ENCODE peak calls at places on chromosomes 3 and 15, in six cellular contexts. B is K562, R is H1, X is GM12878, N is HepG2, T is SK-N-SH. S is an unnamed sample.

GRCh38 chr3:117297541-117297940 is 588.0 kb downstream of the TUSC7 start:
- DNase-seq in B (no peak), R (no peak), X (no peak), N (no peak), T (no peak), S (no peak)

GRCh38 chr15:57972801-57973311 is 92.7 kb downstream of the ALDH1A2 start:
- DNase-seq in B (no peak), R (no peak), X (no peak), N (no peak), T (no peak), S (no peak)

GRCh38 chr3:55202320-55202719 is 274.5 kb upstream of the LRTM1 start:
- DNase-seq in B (no peak), R (no peak), X (no peak), N (no peak), T (no peak), S (no peak)

GRCh38 chr3:11445883-11446282 is 173.7 kb downstream of the ATG7 start:
- DNase-seq in B (no peak), R (no peak), X (no peak), N (no peak), T (no peak), S (no peak)

GRCh38 chr15:68051907-68052306 is 2.2 kb upstream of the PIAS1 start:
- DNase-seq in B (no peak), R (no peak), X (no peak), N (no peak), T (no peak), S (no peak)

GRCh38 chr3:28601291-28601690 is 252.7 kb upstream of the AZI2 start:
- DNase-seq in B (no peak), R (no peak), X (no peak), N (no peak), T (no peak), S (no peak)

GRCh38 chr15:71083349-71083748 is 31.9 kb upstream of the THSD4 start:
- DNase-seq in B (no peak), R (no peak), X (no peak), N (no peak), T (no peak), S (no peak)

GRCh38 chr3:14289590-14290453 is 111.2 kb downstream of the LSM3 start:
- DNase-seq in B (peak), R (no peak), X (no peak), N (peak), T (no peak), S (peak)

GRCh38 chr3:104906001-104906639 is 460.6 kb upstream of the ALCAM start:
- DNase-seq in B (no peak), R (no peak), X (no peak), N (no peak), T (no peak), S (no peak)

GRCh38 chr3:153130312-153130977 is 31.6 kb upstream of the RAP2B start:
- DNase-seq in B (no peak), R (no peak), X (peak), N (no peak), T (no peak), S (peak)

GRCh38 chr3:118181274-118181673 is 853.4 kb downstream of the IGSF11 start:
- DNase-seq in B (no peak), R (no peak), X (no peak), N (no peak), T (no peak), S (no peak)

GRCh38 chr15:99449514-99449913 is 116.3 kb upstream of the MEF2A start:
- DNase-seq in B (no peak), R (no peak), X (no peak), N (no peak), T (no peak), S (no peak)

GRCh38 chr3:28940530-28940929 is 340.3 kb upstream of the RBMS3 start:
- DNase-seq in B (no peak), R (no peak), X (peak), N (no peak), T (no peak), S (no peak)

GRCh38 chr3:178966299-178967183 is 105.1 kb downstream of the ZMAT3 start:
- DNase-seq in B (peak), R (no peak), X (peak), N (peak), T (peak), S (peak)

GRCh38 chr3:195897081-195897852 is 11.1 kb downstream of the TNK2 start:
- DNase-seq in B (peak), R (no peak), X (no peak), N (no peak), T (peak), S (peak)

GRCh38 chr3:67559029-67559605 is 95.3 kb downstream of the SUCLG2 start:
- DNase-seq in B (no peak), R (no peak), X (no peak), N (no peak), T (no peak), S (no peak)

GRCh38 chr3:67564008-67564407 is 90.4 kb downstream of the SUCLG2 start:
- DNase-seq in B (no peak), R (no peak), X (no peak), N (peak), T (no peak), S (no peak)

GRCh38 chr3:67561995-67562394 is 92.4 kb downstream of the SUCLG2 start:
- DNase-seq in B (no peak), R (no peak), X (no peak), N (peak), T (no peak), S (no peak)

DNA sequence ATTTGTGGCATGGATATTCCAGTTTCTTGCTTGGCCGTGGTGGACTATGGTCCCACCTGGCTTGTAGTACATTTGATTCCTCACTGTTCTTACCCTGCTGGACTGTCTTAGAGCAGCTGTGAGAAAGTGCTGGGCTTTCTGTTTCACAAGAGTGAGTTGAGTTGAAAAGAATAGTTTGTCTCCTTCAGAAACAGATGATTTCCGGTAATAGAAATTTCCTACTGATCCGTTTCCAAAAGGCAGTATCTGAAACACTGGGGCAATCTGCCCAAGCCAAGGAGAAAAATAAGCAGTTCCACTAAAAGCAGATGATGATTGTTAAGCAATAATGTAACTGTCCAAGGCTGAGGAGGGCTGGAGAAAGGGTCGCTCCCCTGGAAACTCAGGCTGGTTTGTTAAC is 96.0 kb downstream of the SUCLG2 start:
- DNase-seq in B (no peak), R (no peak), X (no peak), N (no peak), T (no peak), S (no peak)
- TF ChIP-seq CHD2 in B (no peak), R (no peak), X (no peak), N (no peak), T (no peak), S (no peak)

DNA sequence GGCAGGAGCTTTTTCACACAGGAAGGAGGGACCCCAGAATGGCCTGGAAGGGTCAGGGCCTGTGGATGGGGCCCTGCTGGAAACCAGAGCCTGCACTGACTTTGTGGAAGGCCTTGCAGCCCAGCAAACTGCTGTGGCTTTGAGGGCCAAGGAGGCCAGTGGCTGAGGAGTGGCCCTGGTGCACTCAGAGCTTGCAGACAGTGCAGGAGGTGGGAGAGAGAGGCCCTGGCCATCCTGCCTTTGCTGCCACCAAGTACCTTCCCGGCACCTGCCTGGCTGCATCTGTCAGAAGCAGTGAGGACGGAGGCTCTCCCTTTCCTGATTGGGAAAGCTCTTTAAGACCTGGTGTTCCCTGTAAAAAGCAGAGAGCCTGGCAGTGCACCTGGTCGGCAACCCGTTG is 6.4 kb downstream of the PSTPIP1 start:
- DNase-seq in B (no peak), R (no peak), X (no peak), N (no peak), T (no peak), S (no peak)
- TF ChIP-seq CHD2 in B (no peak), R (no peak), X (no peak), N (no peak), T (no peak), S (no peak)

GRCh38 chr3:130814691-130815472 is 68.3 kb upstream of the PIK3R4 start:
- DNase-seq in B (no peak), R (no peak), X (no peak), N (no peak), T (no peak), S (no peak)

GRCh38 chr3:130816873-130817445 is 70.3 kb upstream of the PIK3R4 start:
- DNase-seq in B (no peak), R (no peak), X (no peak), N (no peak), T (no peak), S (no peak)

DNA sequence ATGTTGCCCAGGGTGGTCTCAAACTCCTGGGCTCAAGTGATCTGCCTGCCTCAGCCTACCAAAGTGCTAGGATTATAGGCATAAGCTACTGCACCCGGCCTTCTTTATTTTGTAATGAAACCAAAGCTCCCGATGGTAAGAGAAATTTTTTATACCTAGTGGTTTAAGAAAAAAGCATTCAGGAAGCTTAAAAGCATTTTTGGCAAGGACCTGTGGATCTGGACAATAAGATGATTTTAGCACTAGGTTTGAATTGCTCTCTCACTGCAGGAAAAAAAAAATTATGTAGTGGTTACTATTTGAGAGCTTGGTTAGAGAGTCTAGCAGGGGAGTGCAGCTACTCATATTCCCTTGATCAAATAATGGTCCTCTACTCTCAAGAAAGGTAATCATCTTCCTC is 64.9 kb upstream of the PIK3R4 start:
- DNase-seq in B (no peak), R (no peak), X (no peak), N (no peak), T (no peak), S (no peak)
- TF ChIP-seq CHD2 in B (no peak), R (no peak), X (no peak), N (no peak), T (no peak), S (no peak)

DNA sequence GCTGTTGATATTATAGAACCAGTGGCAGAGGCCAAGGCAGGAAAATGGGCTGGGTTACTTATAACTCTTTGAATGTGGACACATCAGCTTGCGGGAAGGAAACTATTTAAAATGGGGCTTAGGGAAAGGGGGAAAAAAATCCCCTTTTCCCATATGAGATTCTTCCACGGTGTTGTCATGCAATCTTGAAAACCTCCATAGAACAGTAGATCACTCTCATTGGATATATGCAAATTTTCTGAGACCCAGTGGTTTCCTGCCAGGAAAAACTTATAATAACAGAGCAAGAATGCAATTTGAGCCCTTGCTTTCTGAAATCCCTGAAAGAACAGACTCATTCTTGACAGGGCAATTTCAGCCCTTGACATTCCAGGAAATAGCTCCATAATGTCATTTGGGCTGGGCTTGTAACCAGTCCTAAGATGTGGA is 31.1 kb downstream of the TMEM212 start:
- DNase-seq in B (no peak), R (no peak), X (no peak), N (peak), T (no peak), S (peak)
- TF ChIP-seq CHD2 in B (no peak), R (no peak), X (no peak), N (no peak), T (no peak), S (no peak)